ENCODE peak calls at places on chromosomes 5 and 9, in four cellular contexts. W is fibroblast of lung, Y is epithelial cell of proximal tubule, L is esophagus muscularis mucosa. Z is an unnamed sample.

GRCh38 chr9:93178851-93179786 is 4.8 kb upstream of the WNK2 start:
- DNase-seq in L (no peak), Y (no peak), W (no peak), Z (no peak)

GRCh38 chr9:90832251-90832650 is 30.6 kb downstream of the SYK start:
- DNase-seq in W (no peak), L (no peak), Y (no peak), Z (no peak)

GRCh38 chr9:136437839-136438547 is 1.7 kb downstream of the INPP5E start:
- DNase-seq in L (no peak), W (no peak), Y (no peak), Z (peak; percentile 59)

GRCh38 chr9:36102742-36103495 is 33.6 kb upstream of the GLIPR2 start:
- DNase-seq in Y (peak; percentile 35), W (peak; percentile 84), L (no peak), Z (peak; percentile 74)

GRCh38 chr9:7844283-7844682 is 44.7 kb upstream of the DMAC1 start:
- DNase-seq in W (peak; percentile 7), Y (peak; percentile 19), L (no peak), Z (no peak)

GRCh38 chr9:107242073-107243063 is 40.7 kb upstream of the RAD23B start:
- DNase-seq in L (no peak), W (peak; percentile 47), Y (no peak), Z (peak; percentile 27)

GRCh38 chr9:112061152-112061740 is 113.9 kb downstream of the SUSD1 start:
- DNase-seq in W (peak; percentile 99), Y (peak; percentile 94), L (no peak), Z (peak; percentile 97)

GRCh38 chr9:18390393-18390792 is 83.6 kb upstream of the ADAMTSL1 start:
- DNase-seq in Y (no peak), L (no peak), W (no peak), Z (peak; percentile 82)

GRCh38 chr5:93117753-93118531 is 463.1 kb downstream of the NR2F1-AS1 start:
- DNase-seq in W (peak; percentile 53), L (no peak), Y (no peak), Z (no peak)

GRCh38 chr5:173633304-173633703 is 16.9 kb upstream of the BOD1 start:
- DNase-seq in Y (no peak), W (no peak), L (no peak), Z (no peak)

GRCh38 chr5:176578391-176578808 is 29.3 kb downstream of the CDHR2 start:
- DNase-seq in Y (no peak), L (no peak), W (peak; percentile 36), Z (peak; percentile 33)

GRCh38 chr9:4020747-4021296 is 279.0 kb downstream of the GLIS3 start:
- DNase-seq in W (no peak), Y (no peak), L (no peak), Z (no peak)

GRCh38 chr5:97162045-97162444 is 19.6 kb upstream of the LIX1 start:
- DNase-seq in L (no peak), W (peak; percentile 68), Y (peak; percentile 27), Z (peak; percentile 83)

GRCh38 chr5:75681125-75681830 is 36.0 kb downstream of the POC5 start:
- DNase-seq in W (peak; percentile 43), Y (no peak), L (no peak), Z (peak; percentile 56)

GRCh38 chr5:138303365-138303764 is 28.2 kb downstream of the CDC25C start:
- DNase-seq in Y (peak; percentile 6), W (peak; percentile 43), L (no peak), Z (peak; percentile 43)

GRCh38 chr5:139740138-139740992 is 55.2 kb upstream of the PSD2 start:
- DNase-seq in W (no peak), Y (no peak), L (no peak), Z (no peak)

GRCh38 chr5:94031631-94032030 is 290.2 kb upstream of the POU5F2 start:
- DNase-seq in W (peak; percentile 31), Y (no peak), L (no peak), Z (peak; percentile 49)

GRCh38 chr5:1066676-1067075 is 45.2 kb downstream of the SLC12A7 start:
- DNase-seq in Y (no peak), L (no peak), W (no peak), Z (no peak)

GRCh38 chr9:38489057-38489456 is 64.8 kb upstream of the IGFBPL1 start:
- DNase-seq in L (no peak), Y (no peak), W (no peak), Z (no peak)

GRCh38 chr5:15687401-15687800 is 187.4 kb downstream of the FBXL7 start:
- DNase-seq in W (no peak), Y (no peak), L (no peak), Z (no peak)

GRCh38 chr5:15682566-15682965 is 182.6 kb downstream of the FBXL7 start:
- DNase-seq in Y (no peak), L (no peak), W (no peak), Z (no peak)

GRCh38 chr5:15682122-15682521 is 182.1 kb downstream of the FBXL7 start:
- DNase-seq in L (no peak), Y (no peak), W (no peak), Z (no peak)

DNA sequence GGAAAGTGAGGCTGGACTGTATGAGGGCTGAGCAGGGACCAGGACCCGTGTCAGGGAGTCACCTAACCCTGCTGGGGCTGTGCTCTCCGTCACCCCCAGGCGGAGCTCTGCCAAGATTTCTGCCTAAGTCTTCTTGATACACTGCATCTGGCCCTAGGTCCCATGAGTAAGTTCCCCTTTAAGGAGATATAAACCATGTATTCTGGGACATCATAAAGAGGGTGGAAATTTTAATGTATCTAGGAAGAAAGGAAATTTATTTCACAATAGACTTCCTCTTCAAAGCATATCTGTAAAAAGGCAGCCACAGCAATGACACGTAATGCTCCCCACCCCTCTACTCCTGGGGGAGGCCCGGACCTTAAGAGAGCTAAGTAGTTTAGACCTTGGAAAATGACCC is 183.4 kb downstream of the FBXL7 start:
- DNase-seq in L (no peak), W (no peak), Y (no peak), Z (no peak)
- TF ChIP-seq CTCF in L (no peak), W (no peak), Y (peak; percentile 15), Z (peak; percentile 46)

DNA sequence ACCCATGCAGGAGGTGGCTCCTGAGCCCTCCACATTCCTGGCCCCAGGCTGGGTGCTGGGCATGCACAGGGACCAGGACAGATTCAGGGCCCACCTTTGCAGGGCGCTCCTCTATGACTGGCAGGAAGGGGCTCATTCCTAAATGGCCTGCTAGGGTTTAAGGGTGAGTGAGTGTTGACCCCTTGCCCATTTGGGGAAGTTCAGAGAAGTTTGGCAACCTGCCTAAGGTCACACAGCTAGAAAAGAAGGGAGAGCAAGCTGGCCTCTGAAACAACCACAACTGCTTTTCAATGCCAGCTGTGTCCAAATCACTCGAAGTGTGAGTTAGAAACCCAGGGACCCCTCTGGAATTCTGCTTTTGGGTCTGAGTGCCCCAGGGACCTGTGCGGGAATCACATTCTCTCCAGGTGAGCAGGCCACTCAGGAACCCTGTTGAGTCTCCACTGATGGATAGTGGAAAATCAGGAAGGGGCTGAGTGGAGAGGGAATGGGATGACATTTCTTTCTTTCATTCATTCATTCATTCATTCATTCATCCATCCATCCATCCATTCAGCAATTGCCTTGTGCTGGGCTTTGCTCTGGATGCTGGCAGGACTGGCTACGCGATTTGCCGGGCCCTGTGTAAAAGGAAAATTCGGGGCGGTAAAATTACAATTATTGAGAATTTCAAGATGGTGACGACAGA is 191.9 kb downstream of the C9orf50 start:
- DNase-seq in W (no peak), L (no peak), Y (no peak), Z (no peak)
- H3K4me3 ChIP-seq in W (no peak overlapping the region), L (no peak overlapping the region), Y (no peak overlapping the region), Z (no peak overlapping the region)

DNA sequence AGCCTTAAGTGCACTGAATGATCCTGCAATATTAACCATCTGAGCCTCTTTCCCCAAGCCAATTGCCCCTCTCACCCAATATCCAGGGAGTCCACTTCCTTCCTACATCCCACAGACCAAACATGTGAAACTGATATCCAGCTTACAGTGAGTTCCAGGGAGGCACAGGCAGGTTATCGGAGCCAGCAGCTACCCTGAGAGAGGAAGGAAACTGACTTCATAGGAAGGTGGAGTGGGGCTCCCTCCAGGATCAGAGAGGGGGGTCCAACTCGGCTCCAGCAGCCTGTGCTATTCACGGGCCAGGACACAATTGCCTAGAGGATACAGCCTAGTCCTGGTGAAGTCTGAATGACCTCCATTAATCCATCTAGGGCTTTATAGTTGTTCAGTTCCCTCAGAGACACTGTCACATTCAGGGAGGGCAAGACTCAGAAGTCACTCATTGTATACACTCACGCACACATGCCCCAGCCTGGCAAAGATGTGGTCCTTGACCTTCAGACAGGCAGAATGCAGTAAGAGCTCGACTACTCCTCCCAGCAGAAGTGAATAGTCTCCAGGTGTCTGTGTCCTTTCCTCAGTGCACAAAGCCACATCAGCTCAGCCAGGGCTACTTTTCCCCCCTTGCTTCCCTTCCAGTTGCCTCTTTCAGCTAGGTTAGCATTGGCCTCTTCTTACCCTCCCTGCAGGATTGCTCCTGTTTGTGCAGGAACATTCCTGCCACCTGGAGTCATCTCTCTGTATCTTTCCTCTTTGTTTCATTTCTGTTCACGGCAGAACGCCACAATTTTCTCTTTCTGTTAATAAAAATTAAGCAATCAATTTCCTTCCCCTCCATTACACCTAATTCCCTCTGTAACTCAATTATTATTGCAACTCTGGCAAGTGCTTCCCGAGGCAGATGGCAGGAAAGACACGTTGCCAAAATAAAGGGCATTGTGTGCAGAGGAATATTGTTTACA is 501.7 kb downstream of the ARHGEF28 start:
- DNase-seq in Y (no peak), W (peak; percentile 46), L (peak; percentile 70), Z (peak; percentile 2)
- TF ChIP-seq CTCF in Y (peak; percentile 66), W (no peak), L (peak; percentile 27), Z (peak; percentile 24)

GRCh38 chr9:137604345-137605145 is 941 bp upstream of the ARRDC1 start:
- DNase-seq in W (no peak), Y (no peak), L (no peak), Z (no peak)
- H3K4me3 ChIP-seq in W (peak overlapping the region; percentile 24), Y (peak overlapping the region; percentile 55), L (peak overlapping the region; percentile 93), Z (peak overlapping the region; percentile 59)

Z was measured in fibroblast of villous mesenchyme.